ENCODE peak calls at places on chromosomes 6 and 20, in seven cellular contexts. One of them, this sample, is unnamed.

GRCh38 chr20:33814238-33814712 is 3.1 kb downstream of the CHMP4B start:
- DNase-seq in psoas muscle: no peak
- DNase-seq in brain microvascular endothelial cell: no peak
- DNase-seq in B cell: no peak
- DNase-seq in transverse colon: peak
- DNase-seq in HepG2: no peak
- DNase-seq in fibroblast of lung: no peak
- DNase-seq in this sample: no peak

GRCh38 chr6:3534599-3534998 is 77.7 kb upstream of the SLC22A23 start:
- DNase-seq in fibroblast of lung: peak
- DNase-seq in transverse colon: no peak
- DNase-seq in psoas muscle: no peak
- DNase-seq in brain microvascular endothelial cell: peak
- DNase-seq in B cell: no peak
- DNase-seq in HepG2: peak
- DNase-seq in this sample: no peak

GRCh38 chr20:46357030-46357514 is 48.8 kb upstream of the CDH22 start:
- DNase-seq in fibroblast of lung: no peak
- DNase-seq in B cell: no peak
- DNase-seq in psoas muscle: peak
- DNase-seq in brain microvascular endothelial cell: no peak
- DNase-seq in transverse colon: no peak
- DNase-seq in HepG2: no peak
- DNase-seq in this sample: peak

GRCh38 chr20:2101057-2101934 is at the start of gene STK35:
- DNase-seq in HepG2: no peak
- DNase-seq in transverse colon: peak
- DNase-seq in B cell: no peak
- DNase-seq in fibroblast of lung: no peak
- DNase-seq in psoas muscle: peak
- DNase-seq in brain microvascular endothelial cell: no peak
- DNase-seq in this sample: peak

GRCh38 chr6:33802186-33803061 is 1.4 kb downstream of the MLN start:
- DNase-seq in HepG2: no peak
- DNase-seq in B cell: no peak
- DNase-seq in fibroblast of lung: no peak
- DNase-seq in transverse colon: no peak
- DNase-seq in brain microvascular endothelial cell: no peak
- DNase-seq in psoas muscle: no peak
- DNase-seq in this sample: no peak

GRCh38 chr20:17698419-17698818 is 1.3 kb upstream of the BANF2 start:
- DNase-seq in transverse colon: no peak
- DNase-seq in B cell: no peak
- DNase-seq in brain microvascular endothelial cell: no peak
- DNase-seq in psoas muscle: no peak
- DNase-seq in fibroblast of lung: no peak
- DNase-seq in HepG2: no peak
- DNase-seq in this sample: no peak

GRCh38 chr20:58169441-58169840 is 59.0 kb downstream of the ANKRD60 start:
- DNase-seq in psoas muscle: no peak
- DNase-seq in HepG2: no peak
- DNase-seq in transverse colon: no peak
- DNase-seq in fibroblast of lung: peak
- DNase-seq in B cell: no peak
- DNase-seq in brain microvascular endothelial cell: peak
- DNase-seq in this sample: no peak

GRCh38 chr6:28347119-28347518 is 2.6 kb upstream of the ZKSCAN3 start:
- DNase-seq in HepG2: no peak
- DNase-seq in brain microvascular endothelial cell: no peak
- DNase-seq in B cell: no peak
- DNase-seq in fibroblast of lung: no peak
- DNase-seq in transverse colon: no peak
- DNase-seq in psoas muscle: no peak
- DNase-seq in this sample: no peak

GRCh38 chr20:19275630-19276071 is 63.2 kb downstream of the SLC24A3 start:
- DNase-seq in B cell: no peak
- DNase-seq in psoas muscle: peak
- DNase-seq in HepG2: no peak
- DNase-seq in transverse colon: peak
- DNase-seq in fibroblast of lung: peak
- DNase-seq in brain microvascular endothelial cell: no peak
- DNase-seq in this sample: peak

GRCh38 chr6:81547149-81547548 is 205.3 kb downstream of the TENT5A start:
- DNase-seq in brain microvascular endothelial cell: no peak
- DNase-seq in B cell: no peak
- DNase-seq in transverse colon: peak
- DNase-seq in HepG2: no peak
- DNase-seq in fibroblast of lung: no peak
- DNase-seq in psoas muscle: no peak
- DNase-seq in this sample: no peak
- TF ChIP-seq CTCF in brain microvascular endothelial cell: no peak
- TF ChIP-seq CTCF in B cell: no peak
- TF ChIP-seq CTCF in transverse colon: no peak
- TF ChIP-seq CTCF in HepG2: no peak
- TF ChIP-seq CTCF in fibroblast of lung: no peak
- TF ChIP-seq CTCF in psoas muscle: no peak
- TF ChIP-seq CTCF in this sample: no peak

GRCh38 chr6:160160929-160161646 is 39.5 kb downstream of the SLC22A1 start:
- DNase-seq in fibroblast of lung: no peak
- DNase-seq in brain microvascular endothelial cell: no peak
- DNase-seq in psoas muscle: no peak
- DNase-seq in HepG2: no peak
- DNase-seq in transverse colon: no peak
- DNase-seq in B cell: no peak
- DNase-seq in this sample: no peak

GRCh38 chr6:160163425-160163824 is 41.8 kb downstream of the SLC22A1 start:
- DNase-seq in brain microvascular endothelial cell: no peak
- DNase-seq in B cell: no peak
- DNase-seq in HepG2: no peak
- DNase-seq in psoas muscle: no peak
- DNase-seq in fibroblast of lung: no peak
- DNase-seq in transverse colon: no peak
- DNase-seq in this sample: no peak

GRCh38 chr6:160162167-160162566 is 40.6 kb downstream of the SLC22A1 start:
- DNase-seq in psoas muscle: no peak
- DNase-seq in B cell: no peak
- DNase-seq in fibroblast of lung: no peak
- DNase-seq in brain microvascular endothelial cell: no peak
- DNase-seq in HepG2: no peak
- DNase-seq in transverse colon: no peak
- DNase-seq in this sample: no peak

GRCh38 chr6:160161647-160161986 is 40.0 kb downstream of the SLC22A1 start:
- DNase-seq in HepG2: no peak
- DNase-seq in B cell: no peak
- DNase-seq in brain microvascular endothelial cell: no peak
- DNase-seq in psoas muscle: no peak
- DNase-seq in fibroblast of lung: no peak
- DNase-seq in transverse colon: no peak
- DNase-seq in this sample: no peak

DNA sequence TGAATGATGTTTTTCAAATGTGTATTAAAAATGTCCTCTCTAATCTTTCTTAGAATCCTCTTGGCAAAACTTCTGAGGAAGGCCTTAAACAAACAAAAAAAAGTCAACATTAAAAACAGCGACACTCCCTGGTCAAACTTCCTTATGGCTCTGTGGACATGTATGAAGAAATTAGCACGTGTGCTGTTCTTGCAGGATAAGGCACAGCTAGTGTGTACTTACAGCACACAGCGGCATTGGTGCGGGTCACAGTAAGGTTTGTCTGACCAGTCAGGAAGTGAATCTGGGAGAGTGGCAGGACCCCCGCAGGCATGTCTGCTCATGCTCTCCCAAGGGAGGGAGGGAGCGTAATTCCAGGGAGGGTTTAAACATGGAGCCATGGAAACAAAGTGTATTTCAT is 38.8 kb downstream of the SLC22A1 start:
- DNase-seq in brain microvascular endothelial cell: peak
- DNase-seq in HepG2: peak
- DNase-seq in B cell: no peak
- DNase-seq in transverse colon: peak
- DNase-seq in fibroblast of lung: peak
- DNase-seq in psoas muscle: no peak
- DNase-seq in this sample: no peak
- TF ChIP-seq CTCF in brain microvascular endothelial cell: peak
- TF ChIP-seq CTCF in HepG2: peak
- TF ChIP-seq CTCF in B cell: no peak
- TF ChIP-seq CTCF in transverse colon: peak
- TF ChIP-seq CTCF in fibroblast of lung: no peak
- TF ChIP-seq CTCF in psoas muscle: no peak
- TF ChIP-seq CTCF in this sample: no peak

GRCh38 chr6:63267828-63268227 is 52.0 kb downstream of the LGSN start:
- DNase-seq in HepG2: no peak
- DNase-seq in brain microvascular endothelial cell: no peak
- DNase-seq in transverse colon: no peak
- DNase-seq in fibroblast of lung: no peak
- DNase-seq in B cell: no peak
- DNase-seq in psoas muscle: no peak
- DNase-seq in this sample: no peak

GRCh38 chr6:63275953-63276352 is 43.8 kb downstream of the LGSN start:
- DNase-seq in psoas muscle: no peak
- DNase-seq in fibroblast of lung: no peak
- DNase-seq in HepG2: no peak
- DNase-seq in transverse colon: no peak
- DNase-seq in brain microvascular endothelial cell: no peak
- DNase-seq in B cell: no peak
- DNase-seq in this sample: no peak

GRCh38 chr6:63268574-63268973 is 51.2 kb downstream of the LGSN start:
- DNase-seq in fibroblast of lung: no peak
- DNase-seq in HepG2: no peak
- DNase-seq in B cell: no peak
- DNase-seq in psoas muscle: no peak
- DNase-seq in transverse colon: no peak
- DNase-seq in brain microvascular endothelial cell: no peak
- DNase-seq in this sample: no peak

GRCh38 chr6:63269470-63269869 is 50.3 kb downstream of the LGSN start:
- DNase-seq in fibroblast of lung: no peak
- DNase-seq in B cell: no peak
- DNase-seq in HepG2: no peak
- DNase-seq in transverse colon: no peak
- DNase-seq in brain microvascular endothelial cell: no peak
- DNase-seq in psoas muscle: no peak
- DNase-seq in this sample: no peak

DNA sequence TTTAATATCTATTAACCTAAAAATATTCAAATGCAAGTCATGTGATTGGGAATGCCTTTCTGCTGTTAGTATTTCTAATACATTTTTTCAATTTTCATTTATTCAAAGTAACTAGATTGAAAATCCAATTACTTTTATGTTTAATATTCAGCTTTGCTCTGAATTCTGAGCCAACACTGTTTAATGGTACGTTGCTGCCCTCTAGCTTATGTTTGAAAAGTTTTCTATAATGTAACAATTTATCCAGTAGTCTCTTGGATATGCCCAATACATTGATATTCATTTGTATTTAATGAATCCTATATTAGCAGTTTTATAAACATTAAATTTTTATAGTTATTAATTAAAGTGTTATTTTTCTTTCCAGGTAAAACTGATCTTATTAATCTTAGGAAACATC is 47.4 kb downstream of the LGSN start:
- DNase-seq in transverse colon: no peak
- DNase-seq in HepG2: peak
- DNase-seq in brain microvascular endothelial cell: no peak
- DNase-seq in fibroblast of lung: peak
- DNase-seq in B cell: no peak
- DNase-seq in psoas muscle: no peak
- DNase-seq in this sample: no peak
- TF ChIP-seq CTCF in transverse colon: peak
- TF ChIP-seq CTCF in HepG2: peak
- TF ChIP-seq CTCF in brain microvascular endothelial cell: no peak
- TF ChIP-seq CTCF in fibroblast of lung: peak
- TF ChIP-seq CTCF in B cell: no peak
- TF ChIP-seq CTCF in psoas muscle: peak
- TF ChIP-seq CTCF in this sample: no peak

GRCh38 chr6:45196121-45196520 is 132.0 kb upstream of the RUNX2 start:
- DNase-seq in fibroblast of lung: peak
- DNase-seq in transverse colon: no peak
- DNase-seq in HepG2: no peak
- DNase-seq in psoas muscle: no peak
- DNase-seq in brain microvascular endothelial cell: no peak
- DNase-seq in B cell: no peak
- DNase-seq in this sample: no peak

GRCh38 chr6:45200510-45200909 is 127.6 kb upstream of the RUNX2 start:
- DNase-seq in transverse colon: no peak
- DNase-seq in fibroblast of lung: no peak
- DNase-seq in HepG2: peak
- DNase-seq in B cell: no peak
- DNase-seq in brain microvascular endothelial cell: no peak
- DNase-seq in psoas muscle: no peak
- DNase-seq in this sample: no peak

GRCh38 chr6:45195137-45195536 is 133.0 kb upstream of the RUNX2 start:
- DNase-seq in brain microvascular endothelial cell: no peak
- DNase-seq in HepG2: no peak
- DNase-seq in B cell: no peak
- DNase-seq in fibroblast of lung: no peak
- DNase-seq in transverse colon: no peak
- DNase-seq in psoas muscle: no peak
- DNase-seq in this sample: no peak

DNA sequence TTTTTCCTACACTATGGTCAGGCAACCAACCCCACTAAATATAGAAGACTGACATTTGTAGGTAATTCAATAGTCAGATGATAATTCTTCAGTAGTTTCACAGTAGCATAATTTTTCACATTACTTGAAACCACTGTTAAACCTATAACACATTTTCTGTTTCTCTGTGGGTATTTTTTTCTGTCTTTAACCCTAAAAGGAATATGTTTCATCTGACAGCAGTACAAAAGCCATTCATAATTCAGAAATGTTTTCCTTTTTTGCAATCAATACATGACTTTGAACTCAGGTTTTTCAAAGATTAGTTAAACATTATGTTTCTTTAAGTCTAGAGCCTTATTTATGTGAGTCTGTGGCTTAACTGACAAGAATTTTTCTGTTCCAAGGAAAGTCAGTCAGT is 128.6 kb upstream of the RUNX2 start:
- DNase-seq in HepG2: peak
- DNase-seq in B cell: no peak
- DNase-seq in fibroblast of lung: no peak
- DNase-seq in transverse colon: no peak
- DNase-seq in psoas muscle: no peak
- DNase-seq in brain microvascular endothelial cell: no peak
- DNase-seq in this sample: no peak
- TF ChIP-seq CTCF in HepG2: no peak
- TF ChIP-seq CTCF in B cell: no peak
- TF ChIP-seq CTCF in fibroblast of lung: no peak
- TF ChIP-seq CTCF in transverse colon: no peak
- TF ChIP-seq CTCF in psoas muscle: no peak
- TF ChIP-seq CTCF in brain microvascular endothelial cell: no peak
- TF ChIP-seq CTCF in this sample: no peak